ENCODE peak calls at places on chromosomes 5 and 9, in five cellular contexts. One of them, this sample, is unnamed. For H3K36me3, the result is how much of the 10 kb centered on the place peaks cover.

GRCh38 chr9:123131258-123131657 is 97.8 kb downstream of the GPR21 start:
- DNase-seq in psoas muscle: no peak
- DNase-seq in colonic mucosa: no peak
- DNase-seq in endodermal cell: no peak
- DNase-seq in body of pancreas: no peak
- DNase-seq in this sample: no peak

GRCh38 chr5:50440651-50441478 is at the start of gene EMB:
- DNase-seq in psoas muscle: peak
- DNase-seq in colonic mucosa: peak
- DNase-seq in endodermal cell: peak
- DNase-seq in body of pancreas: peak
- DNase-seq in this sample: peak

GRCh38 chr9:106718996-106719395 is 144.0 kb upstream of the ZNF462 start:
- DNase-seq in psoas muscle: no peak
- DNase-seq in colonic mucosa: no peak
- DNase-seq in endodermal cell: no peak
- DNase-seq in body of pancreas: no peak
- DNase-seq in this sample: no peak

GRCh38 chr9:114156658-114157421 is 1.5 kb downstream of the COL27A1 start:
- DNase-seq in psoas muscle: peak
- DNase-seq in colonic mucosa: peak
- DNase-seq in endodermal cell: peak
- DNase-seq in body of pancreas: peak
- DNase-seq in this sample: no peak

GRCh38 chr9:119951090-119951489 is 581.9 kb upstream of the BRINP1 start:
- DNase-seq in psoas muscle: no peak
- DNase-seq in colonic mucosa: no peak
- DNase-seq in endodermal cell: peak
- DNase-seq in body of pancreas: no peak
- DNase-seq in this sample: no peak

GRCh38 chr9:116951588-116952433 is 264.7 kb downstream of the TRIM32 start:
- DNase-seq in psoas muscle: no peak
- DNase-seq in colonic mucosa: no peak
- DNase-seq in endodermal cell: no peak
- DNase-seq in body of pancreas: no peak
- DNase-seq in this sample: peak

GRCh38 chr5:57034517-57034916 is 82.6 kb upstream of the MIER3 start:
- DNase-seq in psoas muscle: no peak
- DNase-seq in colonic mucosa: no peak
- DNase-seq in endodermal cell: no peak
- DNase-seq in body of pancreas: no peak
- DNase-seq in this sample: no peak

GRCh38 chr5:176185133-176185733 is 53.0 kb upstream of the SIMC1 start:
- DNase-seq in psoas muscle: no peak
- DNase-seq in colonic mucosa: no peak
- DNase-seq in endodermal cell: peak
- DNase-seq in body of pancreas: no peak
- DNase-seq in this sample: no peak

DNA sequence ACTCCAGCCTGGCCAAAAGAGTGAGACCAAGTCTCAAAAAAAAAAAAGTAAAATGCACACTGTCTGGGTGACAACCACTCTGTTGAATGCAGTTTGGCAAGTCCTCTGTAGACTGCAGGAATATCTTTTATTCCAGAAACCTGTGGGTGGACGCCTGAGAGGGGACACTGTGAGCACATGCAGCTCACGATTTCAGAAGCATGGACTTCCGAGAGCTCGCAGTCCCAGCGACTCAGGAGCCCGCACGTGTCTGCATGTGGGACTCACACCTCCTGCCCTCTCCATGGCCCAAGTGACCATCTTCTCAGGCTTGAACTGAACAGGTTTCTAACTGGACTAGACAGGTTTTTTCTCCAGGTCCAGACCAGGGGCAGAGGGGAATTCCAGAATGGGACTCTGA is 388.6 kb upstream of the IRX2 start:
- DNase-seq in psoas muscle: no peak
- DNase-seq in colonic mucosa: no peak
- DNase-seq in endodermal cell: no peak
- DNase-seq in body of pancreas: no peak
- DNase-seq in this sample: no peak
- TF ChIP-seq CTCF in psoas muscle: no peak
- TF ChIP-seq CTCF in colonic mucosa: no peak
- TF ChIP-seq CTCF in endodermal cell: no peak
- TF ChIP-seq CTCF in body of pancreas: no peak
- TF ChIP-seq CTCF in this sample: no peak

DNA sequence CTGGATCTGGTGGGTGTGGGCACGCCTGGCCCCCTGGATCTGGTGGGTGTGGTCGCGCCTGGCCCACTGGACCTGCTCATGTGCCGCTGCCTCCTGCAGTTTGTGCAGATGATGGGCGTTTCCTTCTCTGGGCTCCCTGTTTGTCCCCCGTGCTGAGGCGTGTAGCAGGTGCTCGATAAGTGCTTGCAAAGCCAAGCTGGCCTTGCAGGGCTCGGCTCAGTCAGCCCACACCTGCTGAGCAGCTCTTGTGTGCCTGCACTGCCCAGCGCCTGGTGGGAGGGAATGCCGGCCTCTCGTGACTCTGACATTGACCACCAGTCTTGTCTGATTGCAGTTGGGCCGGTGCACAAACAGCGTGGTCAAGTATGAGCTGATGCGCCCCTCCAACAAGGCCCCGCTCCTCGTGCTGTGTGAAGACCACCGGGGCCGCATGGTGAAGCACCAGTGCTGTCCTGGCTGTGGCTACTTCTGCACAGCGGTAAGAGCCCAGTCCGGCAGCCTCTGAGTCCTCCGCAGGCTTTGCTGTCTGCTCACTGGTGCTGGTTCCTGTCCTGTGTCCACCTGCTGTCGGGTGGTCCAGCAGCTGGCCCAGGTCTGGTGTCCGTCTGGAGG is 102.7 kb upstream of the CACNA1B start:
- DNase-seq in psoas muscle: no peak
- DNase-seq in colonic mucosa: no peak
- DNase-seq in endodermal cell: no peak
- DNase-seq in body of pancreas: no peak
- DNase-seq in this sample: no peak
- H3K36me3 ChIP-seq in psoas muscle: half or more
- H3K36me3 ChIP-seq in colonic mucosa: under half
- H3K36me3 ChIP-seq in endodermal cell: half or more
- H3K36me3 ChIP-seq in body of pancreas: under half
- H3K36me3 ChIP-seq in this sample: under half

GRCh38 chr9:89879276-89879675 is 274.5 kb downstream of the GADD45G start:
- DNase-seq in psoas muscle: no peak
- DNase-seq in colonic mucosa: no peak
- DNase-seq in endodermal cell: peak
- DNase-seq in body of pancreas: no peak
- DNase-seq in this sample: no peak
- TF ChIP-seq CTCF in psoas muscle: no peak
- TF ChIP-seq CTCF in colonic mucosa: no peak
- TF ChIP-seq CTCF in endodermal cell: no peak
- TF ChIP-seq CTCF in body of pancreas: no peak
- TF ChIP-seq CTCF in this sample: no peak

DNA sequence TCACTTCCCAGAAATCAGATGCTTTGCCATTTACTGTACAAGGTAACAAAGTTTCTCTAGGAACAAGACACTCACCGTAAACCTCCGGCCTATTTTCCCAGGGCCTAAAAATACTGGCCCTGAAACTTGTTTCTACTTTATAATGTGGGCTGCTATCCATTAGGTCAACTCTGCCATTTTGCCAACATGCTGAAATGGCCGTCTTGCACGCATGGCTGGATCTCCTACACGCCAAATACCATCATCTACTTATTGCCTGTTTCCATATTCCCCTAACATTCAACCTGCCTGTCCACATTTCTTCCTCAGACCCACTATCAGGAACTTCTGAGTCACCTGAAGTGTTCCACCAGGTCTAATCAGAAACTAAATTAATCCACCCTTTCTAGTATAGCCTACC is 4.7 kb downstream of the TBCA start:
- DNase-seq in psoas muscle: no peak
- DNase-seq in colonic mucosa: no peak
- DNase-seq in endodermal cell: no peak
- DNase-seq in body of pancreas: no peak
- DNase-seq in this sample: no peak
- H3K36me3 ChIP-seq in psoas muscle: under half
- H3K36me3 ChIP-seq in colonic mucosa: under half
- H3K36me3 ChIP-seq in endodermal cell: half or more
- H3K36me3 ChIP-seq in body of pancreas: under half
- H3K36me3 ChIP-seq in this sample: under half